ENCODE peak calls at places on chromosome 3, in six cellular contexts. One of them, this sample, is unnamed.

GRCh38 chr3:52444860-52445793 is at the start of gene SEMA3G:
- DNase-seq in H1: peak
- DNase-seq in HCT116: peak
- DNase-seq in K562: peak
- DNase-seq in GM12878: no peak
- DNase-seq in HepG2: peak
- DNase-seq in this sample: peak

GRCh38 chr3:73734376-73734775 is 109.6 kb upstream of the PDZRN3 start:
- DNase-seq in K562: no peak
- DNase-seq in H1: no peak
- DNase-seq in HepG2: no peak
- DNase-seq in GM12878: no peak
- DNase-seq in HCT116: no peak
- DNase-seq in this sample: no peak

GRCh38 chr3:123075359-123075758 is 8.5 kb downstream of the PDIA5 start:
- DNase-seq in K562: no peak
- DNase-seq in HCT116: peak
- DNase-seq in HepG2: peak
- DNase-seq in GM12878: no peak
- DNase-seq in H1: no peak
- DNase-seq in this sample: no peak

GRCh38 chr3:12984023-12984823 is 89.0 kb downstream of the IQSEC1 start:
- DNase-seq in HCT116: peak
- DNase-seq in K562: peak
- DNase-seq in HepG2: peak
- DNase-seq in H1: peak
- DNase-seq in GM12878: no peak
- DNase-seq in this sample: peak

GRCh38 chr3:31777092-31777491 is 204.0 kb downstream of the OSBPL10 start:
- DNase-seq in HepG2: no peak
- DNase-seq in GM12878: no peak
- DNase-seq in H1: no peak
- DNase-seq in HCT116: no peak
- DNase-seq in K562: no peak
- DNase-seq in this sample: no peak

GRCh38 chr3:51739100-51739499 is 32.2 kb downstream of the GRM2 start:
- DNase-seq in HCT116: no peak
- DNase-seq in HepG2: no peak
- DNase-seq in H1: no peak
- DNase-seq in K562: no peak
- DNase-seq in GM12878: no peak
- DNase-seq in this sample: no peak

GRCh38 chr3:147390589-147391569 is 15.5 kb downstream of the ZIC4 start:
- DNase-seq in H1: no peak
- DNase-seq in HepG2: no peak
- DNase-seq in GM12878: no peak
- DNase-seq in HCT116: no peak
- DNase-seq in K562: no peak
- DNase-seq in this sample: peak

GRCh38 chr3:70737656-70738309 is 425.3 kb upstream of the MDFIC2 start:
- DNase-seq in H1: no peak
- DNase-seq in GM12878: no peak
- DNase-seq in HepG2: peak
- DNase-seq in K562: no peak
- DNase-seq in HCT116: no peak
- DNase-seq in this sample: no peak

DNA sequence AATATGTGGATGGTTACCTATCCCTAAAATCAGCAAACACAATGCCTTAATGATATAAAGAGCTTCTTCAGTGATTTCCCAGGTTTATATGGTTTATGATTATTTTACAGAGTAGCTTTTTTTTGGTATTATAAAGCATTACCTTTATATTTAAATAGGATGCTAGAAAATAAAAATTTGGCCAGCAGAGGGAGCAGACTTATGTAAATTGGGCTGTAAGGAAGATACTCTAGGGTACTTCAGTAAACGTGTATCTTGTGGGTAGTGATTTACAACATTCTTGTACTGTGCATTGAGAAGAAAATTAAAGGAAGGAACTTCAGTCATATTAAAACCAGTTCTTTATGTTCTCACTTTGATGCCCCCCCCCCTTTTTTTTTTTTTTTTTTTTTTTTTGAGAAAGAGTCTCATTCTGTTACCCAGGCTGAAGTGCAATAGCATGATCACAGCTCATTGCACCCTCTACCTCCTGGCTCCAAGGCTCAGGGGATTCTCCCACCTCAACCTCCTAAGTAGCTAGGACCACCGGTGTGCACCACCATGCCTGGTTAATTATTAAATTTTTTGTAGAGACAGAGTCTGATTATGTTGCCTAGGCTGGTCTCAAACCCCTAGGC is 167.9 kb downstream of the BBX start:
- DNase-seq in GM12878: no peak
- DNase-seq in HCT116: peak
- DNase-seq in K562: peak
- DNase-seq in HepG2: peak
- DNase-seq in H1: no peak
- DNase-seq in this sample: no peak
- TF ChIP-seq ATF3 in GM12878: no peak
- TF ChIP-seq ATF3 in HCT116: no peak
- TF ChIP-seq ATF3 in K562: no peak
- TF ChIP-seq ATF3 in HepG2: no peak
- TF ChIP-seq ATF3 in H1: no peak
- TF ChIP-seq ATF3 in this sample: no peak

GRCh38 chr3:156685198-156685597 is 10.8 kb downstream of the TIPARP start:
- DNase-seq in HepG2: no peak
- DNase-seq in K562: no peak
- DNase-seq in GM12878: no peak
- DNase-seq in HCT116: no peak
- DNase-seq in H1: no peak
- DNase-seq in this sample: no peak

GRCh38 chr3:156688849-156689452 is 14.6 kb downstream of the TIPARP start:
- DNase-seq in HepG2: no peak
- DNase-seq in HCT116: no peak
- DNase-seq in H1: no peak
- DNase-seq in GM12878: no peak
- DNase-seq in K562: no peak
- DNase-seq in this sample: no peak

GRCh38 chr3:156682963-156683362 is 8.6 kb downstream of the TIPARP start:
- DNase-seq in H1: no peak
- DNase-seq in HepG2: no peak
- DNase-seq in HCT116: no peak
- DNase-seq in GM12878: no peak
- DNase-seq in K562: no peak
- DNase-seq in this sample: no peak

GRCh38 chr3:156687023-156687422 is 12.6 kb downstream of the TIPARP start:
- DNase-seq in H1: no peak
- DNase-seq in K562: no peak
- DNase-seq in HepG2: no peak
- DNase-seq in GM12878: no peak
- DNase-seq in HCT116: no peak
- DNase-seq in this sample: no peak

GRCh38 chr3:156685752-156686151 is 11.4 kb downstream of the TIPARP start:
- DNase-seq in GM12878: no peak
- DNase-seq in HCT116: no peak
- DNase-seq in H1: no peak
- DNase-seq in K562: no peak
- DNase-seq in HepG2: no peak
- DNase-seq in this sample: no peak
- TF ChIP-seq ATF3 in GM12878: no peak
- TF ChIP-seq ATF3 in HCT116: no peak
- TF ChIP-seq ATF3 in H1: no peak
- TF ChIP-seq ATF3 in K562: no peak
- TF ChIP-seq ATF3 in HepG2: no peak
- TF ChIP-seq ATF3 in this sample: no peak

GRCh38 chr3:54349231-54349647 is 226.9 kb downstream of the CACNA2D3 start:
- DNase-seq in GM12878: no peak
- DNase-seq in H1: peak
- DNase-seq in K562: peak
- DNase-seq in HepG2: no peak
- DNase-seq in HCT116: no peak
- DNase-seq in this sample: no peak

GRCh38 chr3:54344601-54345216 is 222.4 kb downstream of the CACNA2D3 start:
- DNase-seq in H1: no peak
- DNase-seq in GM12878: no peak
- DNase-seq in HepG2: no peak
- DNase-seq in HCT116: no peak
- DNase-seq in K562: no peak
- DNase-seq in this sample: no peak

GRCh38 chr3:54347933-54348332 is 225.6 kb downstream of the CACNA2D3 start:
- DNase-seq in HepG2: no peak
- DNase-seq in HCT116: no peak
- DNase-seq in K562: no peak
- DNase-seq in GM12878: no peak
- DNase-seq in H1: no peak
- DNase-seq in this sample: no peak

GRCh38 chr3:54343495-54343894 is 221.1 kb downstream of the CACNA2D3 start:
- DNase-seq in HepG2: no peak
- DNase-seq in H1: no peak
- DNase-seq in K562: no peak
- DNase-seq in HCT116: no peak
- DNase-seq in GM12878: no peak
- DNase-seq in this sample: no peak

GRCh38 chr3:54345976-54346375 is 223.6 kb downstream of the CACNA2D3 start:
- DNase-seq in HepG2: no peak
- DNase-seq in H1: no peak
- DNase-seq in GM12878: no peak
- DNase-seq in K562: no peak
- DNase-seq in HCT116: no peak
- DNase-seq in this sample: no peak
- TF ChIP-seq ATF3 in HepG2: no peak
- TF ChIP-seq ATF3 in H1: no peak
- TF ChIP-seq ATF3 in GM12878: no peak
- TF ChIP-seq ATF3 in K562: no peak
- TF ChIP-seq ATF3 in HCT116: no peak
- TF ChIP-seq ATF3 in this sample: no peak

GRCh38 chr3:23002846-23003800 is 200.0 kb upstream of the UBE2E2 start:
- DNase-seq in GM12878: no peak
- DNase-seq in K562: no peak
- DNase-seq in HCT116: no peak
- DNase-seq in H1: no peak
- DNase-seq in HepG2: no peak
- DNase-seq in this sample: no peak
- TF ChIP-seq ATF3 in GM12878: no peak
- TF ChIP-seq ATF3 in K562: no peak
- TF ChIP-seq ATF3 in HCT116: no peak
- TF ChIP-seq ATF3 in H1: no peak
- TF ChIP-seq ATF3 in HepG2: no peak
- TF ChIP-seq ATF3 in this sample: no peak

DNA sequence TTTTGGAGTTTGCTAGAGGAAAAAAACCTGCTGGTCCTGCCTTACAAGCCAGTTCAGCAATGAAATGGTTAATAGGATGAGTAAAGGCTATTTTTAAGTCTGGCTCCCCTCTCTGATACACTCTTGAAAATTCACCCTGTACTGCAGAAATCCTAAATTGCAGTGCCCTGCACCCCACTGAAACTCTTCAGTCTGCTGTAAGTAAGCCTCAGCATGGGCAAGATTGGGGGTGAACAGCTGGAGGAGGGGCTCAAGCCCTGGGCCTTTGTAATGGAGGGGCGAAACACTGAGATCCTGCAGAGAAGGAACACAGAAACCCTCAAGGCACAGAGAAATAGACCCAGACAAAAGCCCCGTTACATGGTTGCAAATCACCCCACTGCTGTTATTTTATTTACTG is 44.9 kb downstream of the SOX2 start:
- DNase-seq in HepG2: no peak
- DNase-seq in K562: no peak
- DNase-seq in HCT116: no peak
- DNase-seq in H1: peak
- DNase-seq in GM12878: no peak
- DNase-seq in this sample: peak
- TF ChIP-seq ATF3 in HepG2: no peak
- TF ChIP-seq ATF3 in K562: no peak
- TF ChIP-seq ATF3 in HCT116: no peak
- TF ChIP-seq ATF3 in H1: no peak
- TF ChIP-seq ATF3 in GM12878: no peak
- TF ChIP-seq ATF3 in this sample: no peak

GRCh38 chr3:30752961-30753360 is 141.5 kb downstream of the GADL1 start:
- DNase-seq in HepG2: peak
- DNase-seq in HCT116: no peak
- DNase-seq in GM12878: no peak
- DNase-seq in K562: no peak
- DNase-seq in H1: no peak
- DNase-seq in this sample: no peak
- TF ChIP-seq ATF3 in HepG2: no peak
- TF ChIP-seq ATF3 in HCT116: no peak
- TF ChIP-seq ATF3 in GM12878: no peak
- TF ChIP-seq ATF3 in K562: no peak
- TF ChIP-seq ATF3 in H1: no peak
- TF ChIP-seq ATF3 in this sample: no peak

GRCh38 chr3:11391930-11392688 is 119.9 kb downstream of the ATG7 start:
- DNase-seq in H1: no peak
- DNase-seq in K562: no peak
- DNase-seq in HepG2: no peak
- DNase-seq in HCT116: no peak
- DNase-seq in GM12878: no peak
- DNase-seq in this sample: no peak
- TF ChIP-seq ATF3 in H1: no peak
- TF ChIP-seq ATF3 in K562: no peak
- TF ChIP-seq ATF3 in HepG2: no peak
- TF ChIP-seq ATF3 in HCT116: no peak
- TF ChIP-seq ATF3 in GM12878: no peak
- TF ChIP-seq ATF3 in this sample: no peak